ENCODE peak calls at places on chromosomes 3 and 15, in four cellular contexts. Q is HepG2, X is GM12878, E is H1. I is an unnamed sample.
A peak's percentile ranks its signal among the peaks of the same experiment; 100 is the strongest.

GRCh38 chr3:52845691-52846426 is 11.0 kb upstream of the MUSTN1 start:
- DNase-seq in Q (no peak), X (no peak), E (no peak), I (no peak)

GRCh38 chr3:25448750-25449684 is 21.0 kb downstream of the RARB start:
- DNase-seq in Q (peak; percentile 20), X (no peak), E (no peak), I (peak; percentile 69)

GRCh38 chr15:88115529-88116152 is 140.9 kb downstream of the NTRK3 start:
- DNase-seq in Q (no peak), X (no peak), E (no peak), I (no peak)

GRCh38 chr3:169238562-169238961 is 424.9 kb downstream of the MECOM start:
- DNase-seq in Q (no peak), X (no peak), E (no peak), I (no peak)

GRCh38 chr3:197428117-197428761 is 127.5 kb downstream of the BDH1 start:
- DNase-seq in Q (peak; percentile 28), X (no peak), E (no peak), I (peak; percentile 63)

GRCh38 chr3:188236241-188236640 is 82.3 kb downstream of the LPP start:
- DNase-seq in Q (no peak), X (no peak), E (no peak), I (no peak)

GRCh38 chr3:25266677-25267076 is 161.4 kb upstream of the RARB start:
- DNase-seq in Q (no peak), X (no peak), E (no peak), I (no peak)

GRCh38 chr3:74750901-74751300 is 136.4 kb upstream of the CNTN3 start:
- DNase-seq in Q (no peak), X (no peak), E (no peak), I (no peak)

GRCh38 chr3:181713300-181713647 is 1.5 kb downstream of the SOX2 start:
- DNase-seq in Q (no peak), X (no peak), E (no peak), I (no peak)

GRCh38 chr3:75192065-75192658 is 472.0 kb upstream of the FRG2C start:
- DNase-seq in Q (peak; percentile 35), X (no peak), E (no peak), I (peak; percentile 12)

GRCh38 chr3:60772584-60772983 is 478.7 kb downstream of the FHIT start:
- DNase-seq in Q (no peak), X (no peak), E (peak; percentile 7), I (no peak)

GRCh38 chr3:7144696-7145308 is 283.9 kb downstream of the GRM7 start:
- DNase-seq in Q (peak; percentile 1), X (no peak), E (peak; percentile 21), I (peak; percentile 36)

GRCh38 chr15:68679161-68679560 is 100.4 kb downstream of the CORO2B start:
- DNase-seq in Q (no peak), X (no peak), E (no peak), I (no peak)

GRCh38 chr3:153284282-153284938 is 122.4 kb downstream of the RAP2B start:
- DNase-seq in Q (peak; percentile 10), X (peak; percentile 12), E (no peak), I (peak; percentile 73)

GRCh38 chr3:45480218-45480617 is 91.8 kb downstream of the LARS2 start:
- DNase-seq in Q (peak; percentile 78), X (no peak), E (no peak), I (no peak)

GRCh38 chr3:24683511-24684384 is 189.1 kb upstream of the THRB start:
- DNase-seq in Q (peak; percentile 26), X (no peak), E (no peak), I (peak; percentile 61)

GRCh38 chr3:196274585-196274984 is 12.9 kb downstream of the PCYT1A start:
- DNase-seq in Q (no peak), X (peak; percentile 84), E (no peak), I (no peak)

GRCh38 chr15:70060214-70061085 is 37.3 kb downstream of the TLE3 start:
- DNase-seq in Q (no peak), X (no peak), E (no peak), I (no peak)

GRCh38 chr15:64351265-64351664 is 4.7 kb downstream of the CSNK1G1 start:
- DNase-seq in Q (no peak), X (no peak), E (no peak), I (peak; percentile 42)

GRCh38 chr3:50572801-50573371 is 3.6 kb downstream of the HEMK1 start:
- DNase-seq in Q (no peak), X (no peak), E (no peak), I (no peak)

GRCh38 chr3:73029321-73029796 is 32.1 kb upstream of the EBLN2 start:
- DNase-seq in Q (peak; percentile 53), X (no peak), E (no peak), I (peak; percentile 62)

GRCh38 chr3:167031364-167032049 is 348.6 kb downstream of the ZBBX start:
- DNase-seq in Q (no peak), X (no peak), E (no peak), I (no peak)

GRCh38 chr3:632571-633170 is 436.1 kb downstream of the CHL1 start:
- DNase-seq in Q (peak; percentile 32), X (no peak), E (peak; percentile 51), I (peak; percentile 26)

GRCh38 chr3:141561426-141562034 is 74.7 kb downstream of the RASA2 start:
- DNase-seq in Q (peak; percentile 63), X (no peak), E (no peak), I (peak; percentile 85)

GRCh38 chr3:47283596-47284364 is 1.0 kb downstream of the KLHL18 start:
- DNase-seq in Q (no peak), X (no peak), E (no peak), I (no peak)

GRCh38 chr15:36066757-36067156 is 512.7 kb upstream of the CDIN1 start:
- DNase-seq in Q (no peak), X (no peak), E (no peak), I (no peak)

GRCh38 chr3:150129181-150129580 is 158.5 kb upstream of the PFN2 start:
- DNase-seq in Q (no peak), X (no peak), E (no peak), I (no peak)

GRCh38 chr3:71247221-71247947 is 336.1 kb downstream of the FOXP1 start:
- DNase-seq in Q (peak; percentile 68), X (no peak), E (no peak), I (no peak)

GRCh38 chr3:162719684-162720341 is 1223.2 kb downstream of the OTOL1 start:
- DNase-seq in Q (no peak), X (no peak), E (no peak), I (no peak)

GRCh38 chr3:101193957-101194356 is 126.4 kb downstream of the IMPG2 start:
- DNase-seq in Q (no peak), X (no peak), E (no peak), I (no peak)

GRCh38 chr3:106392905-106393304 is 524.1 kb upstream of the CBLB start:
- DNase-seq in Q (no peak), X (no peak), E (no peak), I (no peak)

GRCh38 chr3:133573054-133573628 is 345 bp upstream of the CDV3 start:
- DNase-seq in Q (peak; percentile 99), X (peak; percentile 99), E (peak; percentile 100), I (peak; percentile 100)

GRCh38 chr3:106086636-106087035 is 217.8 kb upstream of the CBLB start:
- DNase-seq in Q (no peak), X (no peak), E (no peak), I (no peak)

GRCh38 chr15:74960995-74961588 is 4.5 kb upstream of the RPP25 start:
- DNase-seq in Q (no peak), X (no peak), E (no peak), I (no peak)

GRCh38 chr3:162302983-162303624 is 806.5 kb downstream of the OTOL1 start:
- DNase-seq in Q (no peak), X (no peak), E (no peak), I (no peak)

GRCh38 chr3:28788571-28788970 is 439.9 kb upstream of the AZI2 start:
- DNase-seq in Q (no peak), X (no peak), E (no peak), I (no peak)

GRCh38 chr3:30073622-30074021 is 532.8 kb upstream of the TGFBR2 start:
- DNase-seq in Q (no peak), X (no peak), E (no peak), I (no peak)

GRCh38 chr3:16496408-16497222 is 16.9 kb downstream of the RFTN1 start:
- DNase-seq in Q (no peak), X (peak; percentile 60), E (no peak), I (no peak)

DNA sequence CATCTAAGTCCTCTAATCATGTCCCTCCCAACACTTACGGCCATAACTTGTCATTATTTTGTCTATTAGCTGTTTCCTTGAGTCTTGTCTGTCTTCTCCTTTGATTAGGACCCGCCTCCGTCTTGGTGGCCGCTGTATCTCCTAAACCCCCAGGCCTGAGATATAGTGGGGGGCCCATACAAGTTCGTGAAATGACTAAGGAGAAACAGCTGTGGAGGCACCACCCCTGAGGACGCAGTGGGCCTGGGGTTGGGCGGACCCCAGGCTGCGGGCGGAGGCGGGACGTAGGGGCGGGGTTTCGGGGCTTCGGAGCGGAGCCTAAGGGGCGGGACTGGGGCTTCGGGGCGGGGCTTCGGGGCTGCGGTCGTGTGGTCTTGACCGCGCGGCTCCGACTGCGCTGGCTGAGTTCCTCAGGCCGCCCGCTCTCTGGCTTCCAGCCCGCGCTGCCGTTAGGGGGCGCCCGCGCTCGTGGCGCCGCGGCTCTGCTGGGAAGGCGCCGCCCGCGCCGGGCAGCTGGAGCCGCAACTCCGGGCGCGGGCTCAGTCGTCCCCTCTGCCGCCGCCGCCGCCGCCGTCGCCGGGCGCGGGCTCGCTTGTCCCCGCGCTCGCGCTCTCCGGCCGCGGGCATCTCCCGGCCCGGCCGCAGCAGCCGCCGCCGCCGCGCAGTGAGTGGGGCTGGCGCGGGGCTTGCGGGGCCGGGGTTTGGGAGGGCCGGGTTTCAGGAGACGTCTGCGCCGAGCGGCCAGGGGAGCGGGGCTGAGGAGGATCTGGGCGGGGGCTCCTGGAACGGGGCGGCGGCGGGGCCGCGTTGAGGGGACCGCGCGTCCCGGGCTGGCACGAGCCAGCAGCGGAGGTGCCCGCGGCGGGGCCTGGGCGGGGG is at the start of gene KCTD6:
- DNase-seq in Q (peak; percentile 81), X (peak; percentile 57), E (peak; percentile 87), I (peak; percentile 97)
- TF ChIP-seq POLR2A in Q (no peak), X (peak; percentile 25), E (peak; percentile 48), I (no peak)

GRCh38 chr15:92101706-92102434 is 248.4 kb downstream of the SLCO3A1 start:
- DNase-seq in Q (no peak), X (peak; percentile 28), E (no peak), I (no peak)
- H3K9ac ChIP-seq in Q (no peak overlapping the region), X (no peak overlapping the region), E (no peak overlapping the region), I (no peak overlapping the region)

GRCh38 chr15:31277335-31278055 is 49.1 kb upstream of the KLF13 start:
- DNase-seq in Q (no peak), X (no peak), E (no peak), I (no peak)
- TF ChIP-seq MAX in Q (no peak), X (no peak), E (no peak), I (no peak)

GRCh38 chr15:52261498-52262242 is 33.9 kb downstream of the MYO5C start:
- DNase-seq in Q (no peak), X (peak; percentile 86), E (peak; percentile 93), I (peak; percentile 95)
- TF ChIP-seq POLR2A in Q (no peak), X (no peak), E (peak; percentile 74), I (peak; percentile 34)

GRCh38 chr3:194574639-194575483 is 58.4 kb downstream of the TMEM44 start:
- DNase-seq in Q (no peak), X (no peak), E (no peak), I (no peak)

GRCh38 chr3:194573680-194574437 is 59.4 kb downstream of the TMEM44 start:
- DNase-seq in Q (peak; percentile 48), X (no peak), E (no peak), I (peak; percentile 54)

GRCh38 chr3:194572131-194572789 is 61.0 kb downstream of the TMEM44 start:
- DNase-seq in Q (peak; percentile 90), X (no peak), E (no peak), I (peak; percentile 60)

GRCh38 chr3:194571491-194571941 is 61.7 kb downstream of the TMEM44 start:
- DNase-seq in Q (no peak), X (no peak), E (no peak), I (no peak)

GRCh38 chr3:194572944-194573491 is 60.2 kb downstream of the TMEM44 start:
- DNase-seq in Q (no peak), X (no peak), E (no peak), I (no peak)
- H3K9ac ChIP-seq in Q (no peak overlapping the region), X (no peak overlapping the region), E (no peak overlapping the region), I (peak overlapping the region; percentile 14)

I was measured in endothelial cell of umbilical vein.